ENCODE peak calls at places on chromosomes 1 and 21, in four cellular contexts. V is posterior cingulate gyrus, R is COR-L47, G is left ventricle myocardium inferior. C is an unnamed sample.

GRCh38 chr1:41492341-41492848 is 7.9 kb upstream of the EDN2 start:
- DNase-seq in V (no peak), R (no peak), G (peak; percentile 12), C (no peak)

GRCh38 chr1:153734380-153735089 is 6.7 kb downstream of the INTS3 start:
- DNase-seq in R (no peak), V (no peak), G (no peak), C (no peak)

GRCh38 chr1:212951058-212951923 is 950 bp downstream of the VASH2 start:
- DNase-seq in R (peak; percentile 7), G (no peak), V (no peak), C (no peak)

GRCh38 chr21:38258803-38259485 is 2.2 kb downstream of the KCNJ15 start:
- DNase-seq in V (no peak), R (no peak), G (no peak), C (no peak)

GRCh38 chr1:207885129-207886032 is 25.5 kb downstream of the CD34 start:
- DNase-seq in V (peak; percentile 83), G (peak; percentile 86), R (peak; percentile 66), C (peak; percentile 93)

GRCh38 chr1:29878501-29878900 is 642.2 kb downstream of the PTPRU start:
- DNase-seq in V (no peak), G (no peak), R (peak; percentile 88), C (no peak)

GRCh38 chr1:183051546-183051945 is 28.3 kb downstream of the LAMC1 start:
- DNase-seq in V (no peak), R (no peak), G (no peak), C (no peak)

GRCh38 chr1:7432102-7432895 is 338.8 kb upstream of the VAMP3 start:
- DNase-seq in V (no peak), R (no peak), G (no peak), C (no peak)

GRCh38 chr1:153422450-153423068 is 6.2 kb downstream of the S100A7A start:
- DNase-seq in G (peak; percentile 67), V (peak; percentile 62), R (no peak), C (no peak)

GRCh38 chr1:173603056-173603591 is at the start of gene SLC9C2:
- DNase-seq in V (no peak), R (no peak), G (no peak), C (no peak)

GRCh38 chr1:112507336-112507735 is 1.4 kb upstream of the WNT2B start:
- DNase-seq in V (no peak), R (no peak), G (no peak), C (no peak)

GRCh38 chr1:152870831-152871730 is 7.0 kb upstream of the SMCP start:
- DNase-seq in V (no peak), G (no peak), R (peak; percentile 6), C (no peak)

GRCh38 chr1:234925440-234926251 is 203.0 kb downstream of the TOMM20 start:
- DNase-seq in V (no peak), R (no peak), G (no peak), C (no peak)

GRCh38 chr1:5601516-5601915 is 390.7 kb downstream of the NPHP4 start:
- DNase-seq in R (no peak), G (no peak), V (no peak), C (no peak)

GRCh38 chr1:32759997-32760623 is 57.0 kb downstream of the YARS1 start:
- DNase-seq in G (no peak), R (no peak), V (no peak), C (no peak)

GRCh38 chr1:209741198-209741597 is 14.7 kb upstream of the TRAF3IP3 start:
- DNase-seq in G (no peak), R (no peak), V (no peak), C (no peak)

GRCh38 chr1:185864889-185865288 is 130.7 kb downstream of the HMCN1 start:
- DNase-seq in G (no peak), R (no peak), V (no peak), C (no peak)

GRCh38 chr1:207862241-207862787 is 48.6 kb downstream of the CD34 start:
- DNase-seq in V (no peak), G (no peak), R (no peak), C (no peak)

GRCh38 chr1:241828576-241828975 is 19.4 kb upstream of the EXO1 start:
- DNase-seq in V (no peak), R (no peak), G (no peak), C (no peak)

GRCh38 chr1:11335417-11336070 is 62.5 kb downstream of the UBIAD1 start:
- DNase-seq in R (no peak), G (no peak), V (no peak), C (no peak)

GRCh38 chr1:149966405-149966804 is 29.7 kb upstream of the MTMR11 start:
- DNase-seq in V (no peak), G (no peak), R (no peak), C (no peak)

GRCh38 chr1:210448293-210448892 is 119.7 kb downstream of the HHAT start:
- DNase-seq in R (peak; percentile 65), V (peak; percentile 35), G (no peak), C (no peak)

GRCh38 chr1:46830665-46831322 is 31.9 kb downstream of the CYP4B1 start:
- DNase-seq in V (no peak), R (no peak), G (no peak), C (no peak)

GRCh38 chr21:38766987-38767722 is 38.6 kb upstream of the ETS2 start:
- DNase-seq in V (no peak), R (peak; percentile 55), G (no peak), C (no peak)

GRCh38 chr1:14697371-14697770 is 98.9 kb downstream of the KAZN start:
- DNase-seq in R (no peak), V (no peak), G (no peak), C (no peak)

GRCh38 chr1:234486858-234487830 is 8.2 kb upstream of the TARBP1 start:
- DNase-seq in R (peak; percentile 21), G (no peak), V (peak; percentile 54), C (no peak)

GRCh38 chr1:64033667-64034215 is 169.7 kb upstream of the UBE2U start:
- DNase-seq in G (peak; percentile 20), V (no peak), R (no peak), C (no peak)

GRCh38 chr1:25624155-25624554 is 7.6 kb downstream of the MAN1C1 start:
- DNase-seq in V (no peak), G (no peak), R (no peak), C (no peak)

GRCh38 chr1:206949208-206949607 is 2.9 kb upstream of the PIGR start:
- DNase-seq in G (no peak), V (no peak), R (no peak), C (no peak)

GRCh38 chr1:226995966-226996332 is 55.9 kb downstream of the COQ8A start:
- DNase-seq in R (no peak), G (no peak), V (no peak), C (no peak)

GRCh38 chr1:66497910-66498309 is 36.0 kb upstream of the SGIP1 start:
- DNase-seq in R (no peak), V (no peak), G (no peak), C (no peak)

GRCh38 chr1:147545133-147545532 is 3.8 kb downstream of the BCL9 start:
- DNase-seq in V (no peak), R (no peak), G (no peak), C (no peak)

GRCh38 chr21:38714998-38715397 is 90.7 kb upstream of the ETS2 start:
- DNase-seq in V (no peak), G (no peak), R (no peak), C (no peak)

GRCh38 chr1:219159946-219160645 is 13.6 kb upstream of the LYPLAL1 start:
- DNase-seq in R (no peak), V (no peak), G (no peak), C (no peak)

C was measured in sigmoid colon.